ENCODE peak calls at places on chromosome 7, in eight cellular contexts. C, B, F, L, V, I, N and Q are unnamed samples.

GRCh38 chr7:104156842-104157277 is 51.0 kb downstream of the ORC5 start:
- DNase-seq in C (no peak), B (no peak), F (no peak), L (peak), V (no peak), I (peak), N (peak), Q (no peak)

GRCh38 chr7:158973440-158973839 is 117.1 kb downstream of the DYNC2I1 start:
- DNase-seq in C (peak), B (peak), F (no peak), L (no peak), V (no peak), I (no peak), N (peak), Q (no peak)

GRCh38 chr7:84454174-84454959 is 259.8 kb upstream of the SEMA3A start:
- DNase-seq in C (no peak), B (no peak), F (no peak), L (no peak), V (no peak), I (no peak), N (peak), Q (no peak)

GRCh38 chr7:4006687-4007086 is 675.4 kb upstream of the FOXK1 start:
- DNase-seq in C (no peak), B (no peak), F (no peak), L (no peak), V (no peak), I (no peak), N (no peak), Q (no peak)

GRCh38 chr7:5143935-5144903 is 45.8 kb upstream of the WIPI2 start:
- DNase-seq in C (no peak), B (peak), F (no peak), L (peak), V (peak), I (peak), N (peak), Q (peak)

GRCh38 chr7:106717997-106718871 is 57.3 kb upstream of the CCDC71L start:
- DNase-seq in C (no peak), B (peak), F (no peak), L (peak), V (no peak), I (peak), N (peak), Q (peak)

GRCh38 chr7:4962872-4963775 is 4.1 kb upstream of the MMD2 start:
- DNase-seq in C (no peak), B (no peak), F (peak), L (no peak), V (no peak), I (no peak), N (no peak), Q (no peak)

GRCh38 chr7:158782638-158783490 is 46.4 kb downstream of the ESYT2 start:
- DNase-seq in C (no peak), B (no peak), F (peak), L (peak), V (no peak), I (no peak), N (peak), Q (no peak)

GRCh38 chr7:65269150-65269856 is 104.4 kb upstream of the ZNF92 start:
- DNase-seq in C (peak), B (no peak), F (no peak), L (peak), V (no peak), I (peak), N (peak), Q (no peak)

GRCh38 chr7:153061913-153062528 is 302.5 kb downstream of the ACTR3B start:
- DNase-seq in C (no peak), B (no peak), F (no peak), L (no peak), V (no peak), I (no peak), N (no peak), Q (no peak)

GRCh38 chr7:1668932-1669485 is 1.1 kb upstream of the ELFN1 start:
- DNase-seq in C (peak), B (no peak), F (peak), L (peak), V (peak), I (peak), N (peak), Q (no peak)

GRCh38 chr7:1090236-1090635 is 2.3 kb downstream of the GPER1 start:
- DNase-seq in C (no peak), B (no peak), F (no peak), L (no peak), V (no peak), I (no peak), N (no peak), Q (no peak)

GRCh38 chr7:108525327-108525984 is 479 bp downstream of the PNPLA8 start:
- DNase-seq in C (no peak), B (no peak), F (peak), L (peak), V (no peak), I (peak), N (peak), Q (no peak)

GRCh38 chr7:110144599-110144998 is 946.3 kb upstream of the LRRN3 start:
- DNase-seq in C (no peak), B (no peak), F (no peak), L (no peak), V (no peak), I (no peak), N (no peak), Q (no peak)

GRCh38 chr7:116577320-116577871 is 52.6 kb downstream of the CAV1 start:
- DNase-seq in C (no peak), B (no peak), F (no peak), L (peak), V (no peak), I (peak), N (no peak), Q (no peak)

GRCh38 chr7:79683916-79684315 is 230.4 kb upstream of the MAGI2 start:
- DNase-seq in C (no peak), B (no peak), F (no peak), L (no peak), V (no peak), I (no peak), N (no peak), Q (no peak)

GRCh38 chr7:50730459-50731400 is 52.0 kb downstream of the GRB10 start:
- DNase-seq in C (no peak), B (no peak), F (no peak), L (no peak), V (no peak), I (no peak), N (peak), Q (no peak)